ENCODE peak calls at places on chromosome 3, in four cellular contexts. One of them, this sample, is unnamed.

GRCh38 chr3:31968927-31969418 is 12.1 kb downstream of the OSBPL10 start:
- DNase-seq in kidney glomerular epithelial cell: peak; percentile 99
- DNase-seq in sigmoid colon: no peak
- DNase-seq in NCI-H2081 treated with DMSO at 0.1 percent for 48 hours: no peak
- DNase-seq in this sample: no peak

GRCh38 chr3:23002846-23003800 is 200.0 kb upstream of the UBE2E2 start:
- DNase-seq in kidney glomerular epithelial cell: no peak
- DNase-seq in sigmoid colon: no peak
- DNase-seq in NCI-H2081 treated with DMSO at 0.1 percent for 48 hours: no peak
- DNase-seq in this sample: no peak

GRCh38 chr3:81245043-81245442 is 516.4 kb downstream of the GBE1 start:
- DNase-seq in kidney glomerular epithelial cell: peak; percentile 19
- DNase-seq in sigmoid colon: no peak
- DNase-seq in NCI-H2081 treated with DMSO at 0.1 percent for 48 hours: no peak
- DNase-seq in this sample: no peak

GRCh38 chr3:58425782-58426181 is 7.8 kb downstream of the PDHB start:
- DNase-seq in kidney glomerular epithelial cell: no peak
- DNase-seq in sigmoid colon: no peak
- DNase-seq in NCI-H2081 treated with DMSO at 0.1 percent for 48 hours: no peak
- DNase-seq in this sample: no peak

GRCh38 chr3:161674402-161674801 is 177.8 kb downstream of the OTOL1 start:
- DNase-seq in kidney glomerular epithelial cell: no peak
- DNase-seq in sigmoid colon: no peak
- DNase-seq in NCI-H2081 treated with DMSO at 0.1 percent for 48 hours: no peak
- DNase-seq in this sample: no peak

GRCh38 chr3:171935261-171936123 is 92.3 kb downstream of the TMEM212 start:
- DNase-seq in kidney glomerular epithelial cell: no peak
- DNase-seq in sigmoid colon: no peak
- DNase-seq in NCI-H2081 treated with DMSO at 0.1 percent for 48 hours: no peak
- DNase-seq in this sample: no peak

GRCh38 chr3:122992628-122993570 is 34.7 kb downstream of the SEMA5B start:
- DNase-seq in kidney glomerular epithelial cell: no peak
- DNase-seq in sigmoid colon: peak; percentile 79
- DNase-seq in NCI-H2081 treated with DMSO at 0.1 percent for 48 hours: no peak
- DNase-seq in this sample: no peak

GRCh38 chr3:194844046-194844445 is 158.4 kb downstream of the FAM43A start:
- DNase-seq in kidney glomerular epithelial cell: no peak
- DNase-seq in sigmoid colon: no peak
- DNase-seq in NCI-H2081 treated with DMSO at 0.1 percent for 48 hours: no peak
- DNase-seq in this sample: peak; percentile 72

GRCh38 chr3:72821170-72821781 is 27.0 kb downstream of the SHQ1 start:
- DNase-seq in kidney glomerular epithelial cell: no peak
- DNase-seq in sigmoid colon: peak; percentile 63
- DNase-seq in NCI-H2081 treated with DMSO at 0.1 percent for 48 hours: peak; percentile 43
- DNase-seq in this sample: no peak

GRCh38 chr3:51340311-51340829 is 44.7 kb upstream of the MANF start:
- DNase-seq in kidney glomerular epithelial cell: peak; percentile 95
- DNase-seq in sigmoid colon: peak; percentile 66
- DNase-seq in NCI-H2081 treated with DMSO at 0.1 percent for 48 hours: no peak
- DNase-seq in this sample: no peak

GRCh38 chr3:45088543-45088942 is 57.6 kb downstream of the CDCP1 start:
- DNase-seq in kidney glomerular epithelial cell: no peak
- DNase-seq in sigmoid colon: no peak
- DNase-seq in NCI-H2081 treated with DMSO at 0.1 percent for 48 hours: no peak
- DNase-seq in this sample: no peak

GRCh38 chr3:110680365-110680909 is 391.2 kb upstream of the NECTIN3 start:
- DNase-seq in kidney glomerular epithelial cell: no peak
- DNase-seq in sigmoid colon: no peak
- DNase-seq in NCI-H2081 treated with DMSO at 0.1 percent for 48 hours: no peak
- DNase-seq in this sample: no peak

GRCh38 chr3:80097674-80098073 is 329.9 kb upstream of the ROBO1 start:
- DNase-seq in kidney glomerular epithelial cell: peak; percentile 68
- DNase-seq in sigmoid colon: no peak
- DNase-seq in NCI-H2081 treated with DMSO at 0.1 percent for 48 hours: no peak
- DNase-seq in this sample: no peak

GRCh38 chr3:177770821-177771220 is 573.5 kb upstream of the TBL1XR1 start:
- DNase-seq in kidney glomerular epithelial cell: peak; percentile 94
- DNase-seq in sigmoid colon: no peak
- DNase-seq in NCI-H2081 treated with DMSO at 0.1 percent for 48 hours: no peak
- DNase-seq in this sample: no peak

GRCh38 chr3:113136071-113136470 is 75.3 kb upstream of the BOC start:
- DNase-seq in kidney glomerular epithelial cell: peak; percentile 49
- DNase-seq in sigmoid colon: no peak
- DNase-seq in NCI-H2081 treated with DMSO at 0.1 percent for 48 hours: no peak
- DNase-seq in this sample: no peak

GRCh38 chr3:62732183-62732904 is 142.9 kb downstream of the CADPS start:
- DNase-seq in kidney glomerular epithelial cell: no peak
- DNase-seq in sigmoid colon: no peak
- DNase-seq in NCI-H2081 treated with DMSO at 0.1 percent for 48 hours: no peak
- DNase-seq in this sample: no peak

GRCh38 chr3:105997800-105998526 is 129.2 kb upstream of the CBLB start:
- DNase-seq in kidney glomerular epithelial cell: peak; percentile 2
- DNase-seq in sigmoid colon: no peak
- DNase-seq in NCI-H2081 treated with DMSO at 0.1 percent for 48 hours: no peak
- DNase-seq in this sample: no peak

GRCh38 chr3:89000886-89001285 is 106.5 kb upstream of the EPHA3 start:
- DNase-seq in kidney glomerular epithelial cell: peak; percentile 26
- DNase-seq in sigmoid colon: no peak
- DNase-seq in NCI-H2081 treated with DMSO at 0.1 percent for 48 hours: no peak
- DNase-seq in this sample: no peak

GRCh38 chr3:196641278-196642058 is 2.0 kb downstream of the NRROS start:
- DNase-seq in kidney glomerular epithelial cell: no peak
- DNase-seq in sigmoid colon: no peak
- DNase-seq in NCI-H2081 treated with DMSO at 0.1 percent for 48 hours: no peak
- DNase-seq in this sample: no peak

GRCh38 chr3:128070898-128071591 is 18.8 kb downstream of the SEC61A1 start:
- DNase-seq in kidney glomerular epithelial cell: no peak
- DNase-seq in sigmoid colon: no peak
- DNase-seq in NCI-H2081 treated with DMSO at 0.1 percent for 48 hours: no peak
- DNase-seq in this sample: no peak

GRCh38 chr3:102687851-102688555 is 253.2 kb downstream of the ZPLD1 start:
- DNase-seq in kidney glomerular epithelial cell: no peak
- DNase-seq in sigmoid colon: no peak
- DNase-seq in NCI-H2081 treated with DMSO at 0.1 percent for 48 hours: no peak
- DNase-seq in this sample: no peak

GRCh38 chr3:22734756-22735155 is 468.4 kb upstream of the UBE2E2 start:
- DNase-seq in kidney glomerular epithelial cell: no peak
- DNase-seq in sigmoid colon: no peak
- DNase-seq in NCI-H2081 treated with DMSO at 0.1 percent for 48 hours: no peak
- DNase-seq in this sample: no peak

GRCh38 chr3:126081618-126082333 is 2.1 kb downstream of the SLC41A3 start:
- DNase-seq in kidney glomerular epithelial cell: peak; percentile 21
- DNase-seq in sigmoid colon: no peak
- DNase-seq in NCI-H2081 treated with DMSO at 0.1 percent for 48 hours: no peak
- DNase-seq in this sample: no peak

GRCh38 chr3:53101956-53102355 is 28.3 kb downstream of the RFT1 start:
- DNase-seq in kidney glomerular epithelial cell: no peak
- DNase-seq in sigmoid colon: no peak
- DNase-seq in NCI-H2081 treated with DMSO at 0.1 percent for 48 hours: no peak
- DNase-seq in this sample: no peak

GRCh38 chr3:72567976-72568560 is 280.2 kb downstream of the SHQ1 start:
- DNase-seq in kidney glomerular epithelial cell: no peak
- DNase-seq in sigmoid colon: no peak
- DNase-seq in NCI-H2081 treated with DMSO at 0.1 percent for 48 hours: no peak
- DNase-seq in this sample: no peak

GRCh38 chr3:138227650-138228049 is 40.5 kb downstream of the ARMC8 start:
- DNase-seq in kidney glomerular epithelial cell: no peak
- DNase-seq in sigmoid colon: no peak
- DNase-seq in NCI-H2081 treated with DMSO at 0.1 percent for 48 hours: no peak
- DNase-seq in this sample: no peak

GRCh38 chr3:48465237-48465530 is 18.6 kb downstream of the ATRIP start:
- DNase-seq in kidney glomerular epithelial cell: no peak
- DNase-seq in sigmoid colon: no peak
- DNase-seq in NCI-H2081 treated with DMSO at 0.1 percent for 48 hours: no peak
- DNase-seq in this sample: no peak

GRCh38 chr3:122952509-122952908 is 75.1 kb downstream of the SEMA5B start:
- DNase-seq in kidney glomerular epithelial cell: peak; percentile 56
- DNase-seq in sigmoid colon: no peak
- DNase-seq in NCI-H2081 treated with DMSO at 0.1 percent for 48 hours: no peak
- DNase-seq in this sample: no peak

GRCh38 chr3:27859821-27860220 is 137.7 kb upstream of the EOMES start:
- DNase-seq in kidney glomerular epithelial cell: no peak
- DNase-seq in sigmoid colon: no peak
- DNase-seq in NCI-H2081 treated with DMSO at 0.1 percent for 48 hours: no peak
- DNase-seq in this sample: no peak

GRCh38 chr3:59980576-59980975 is 930.8 kb upstream of the CFAP20DC start:
- DNase-seq in kidney glomerular epithelial cell: no peak
- DNase-seq in sigmoid colon: no peak
- DNase-seq in NCI-H2081 treated with DMSO at 0.1 percent for 48 hours: no peak
- DNase-seq in this sample: no peak

GRCh38 chr3:13712682-13713180 is 163.8 kb downstream of the FBLN2 start:
- DNase-seq in kidney glomerular epithelial cell: no peak
- DNase-seq in sigmoid colon: no peak
- DNase-seq in NCI-H2081 treated with DMSO at 0.1 percent for 48 hours: no peak
- DNase-seq in this sample: no peak

GRCh38 chr3:167305340-167305739 is 74.8 kb downstream of the ZBBX start:
- DNase-seq in kidney glomerular epithelial cell: peak; percentile 13
- DNase-seq in sigmoid colon: no peak
- DNase-seq in NCI-H2081 treated with DMSO at 0.1 percent for 48 hours: no peak
- DNase-seq in this sample: no peak

GRCh38 chr3:66037330-66037985 is 1.3 kb downstream of the MAGI1 start:
- DNase-seq in kidney glomerular epithelial cell: peak; percentile 42
- DNase-seq in sigmoid colon: peak; percentile 71
- DNase-seq in NCI-H2081 treated with DMSO at 0.1 percent for 48 hours: no peak
- DNase-seq in this sample: no peak

GRCh38 chr3:189361103-189361835 is 189.5 kb downstream of the TPRG1 start:
- DNase-seq in kidney glomerular epithelial cell: no peak
- DNase-seq in sigmoid colon: no peak
- DNase-seq in NCI-H2081 treated with DMSO at 0.1 percent for 48 hours: no peak
- DNase-seq in this sample: no peak

GRCh38 chr3:42180901-42181300 is 85.1 kb downstream of the CCK start:
- DNase-seq in kidney glomerular epithelial cell: no peak
- DNase-seq in sigmoid colon: no peak
- DNase-seq in NCI-H2081 treated with DMSO at 0.1 percent for 48 hours: no peak
- DNase-seq in this sample: no peak

GRCh38 chr3:179398574-179399249 is 51.2 kb downstream of the MFN1 start:
- DNase-seq in kidney glomerular epithelial cell: no peak
- DNase-seq in sigmoid colon: no peak
- DNase-seq in NCI-H2081 treated with DMSO at 0.1 percent for 48 hours: no peak
- DNase-seq in this sample: no peak

This sample was measured in DMS79 treated with DMSO at 0.1 percent for 48 hours.